ENCODE peak calls at places on chromosomes 16 and 17, in five cellular contexts. W is mucosa of descending colon, Z is aorta, V is OCI-LY7, R is HCT116. F is an unnamed sample. For H3K36me3, the result is how much of the 10 kb centered on the place peaks cover.

GRCh38 chr16:63841271-63841670 is 1280.6 kb downstream of the CDH11 start:
- DNase-seq in Z (no peak), W (no peak), R (no peak), V (no peak), F (no peak)

GRCh38 chr17:77690271-77691161 is 268.0 kb upstream of the TNRC6C start:
- DNase-seq in W (no peak), R (no peak), V (peak), Z (peak), F (no peak)

GRCh38 chr17:31052187-31052889 is 42.4 kb upstream of the NF1 start:
- DNase-seq in W (peak), V (no peak), R (peak), Z (peak), F (no peak)

GRCh38 chr16:85864965-85865364 is 34.0 kb upstream of the IRF8 start:
- DNase-seq in V (no peak), W (no peak), Z (no peak), R (no peak), F (no peak)

GRCh38 chr16:85505794-85506339 is 107.3 kb upstream of the GSE1 start:
- DNase-seq in V (no peak), W (no peak), Z (no peak), R (no peak), F (peak)

GRCh38 chr16:55047903-55048497 is 117.3 kb downstream of the IRX5 start:
- DNase-seq in W (no peak), V (no peak), R (no peak), Z (no peak), F (no peak)

GRCh38 chr16:4319454-4319853 is 3.6 kb downstream of the GLIS2 start:
- DNase-seq in V (peak), W (peak), Z (peak), R (no peak), F (peak)

GRCh38 chr17:45060382-45060823 is 714 bp upstream of the NMT1 start:
- DNase-seq in W (no peak), V (no peak), R (no peak), Z (no peak), F (no peak)

GRCh38 chr17:39969375-39969774 is 6.6 kb downstream of the GSDMA start:
- DNase-seq in R (no peak), W (no peak), Z (no peak), V (no peak), F (no peak)

GRCh38 chr16:87550510-87550961 is 51.8 kb upstream of the JPH3 start:
- DNase-seq in Z (peak), R (no peak), V (peak), W (peak), F (no peak)

GRCh38 chr17:43014946-43015519 is 7.2 kb downstream of the VAT1 start:
- DNase-seq in Z (peak), R (no peak), V (no peak), W (no peak), F (peak)

GRCh38 chr17:73224663-73225305 is 31.9 kb downstream of the COG1 start:
- DNase-seq in V (no peak), Z (no peak), W (no peak), R (no peak), F (no peak)

GRCh38 chr16:4744758-4745569 is 10.6 kb downstream of the DNAAF8 start:
- DNase-seq in Z (no peak), R (no peak), W (no peak), V (no peak), F (no peak)

GRCh38 chr17:75270966-75271232 is at the start of gene MIF4GD:
- DNase-seq in W (no peak), Z (no peak), R (no peak), V (no peak), F (no peak)

GRCh38 chr16:1929105-1929504 is 10.9 kb upstream of the HS3ST6 start:
- DNase-seq in V (peak), W (peak), R (no peak), Z (no peak), F (no peak)

GRCh38 chr17:40467281-40467867 is 24.1 kb downstream of the IGFBP4 start:
- DNase-seq in Z (no peak), R (no peak), W (no peak), V (no peak), F (no peak)

GRCh38 chr17:62678214-62678919 is 50.9 kb downstream of the MRC2 start:
- DNase-seq in Z (peak), V (no peak), R (no peak), W (no peak), F (no peak)

GRCh38 chr17:14297161-14297851 is 3.6 kb upstream of the HS3ST3B1 start:
- DNase-seq in Z (peak), V (no peak), R (no peak), W (peak), F (peak)

GRCh38 chr17:5584971-5585794 is 874 bp upstream of the NLRP1 start:
- DNase-seq in Z (no peak), V (no peak), W (no peak), R (no peak), F (no peak)

GRCh38 chr16:57994778-57995177 is 5.7 kb downstream of the ZNF319 start:
- DNase-seq in Z (peak), R (peak), V (peak), W (peak), F (no peak)

GRCh38 chr17:2909853-2910234 is 113.6 kb downstream of the RAP1GAP2 start:
- DNase-seq in W (no peak), R (no peak), Z (no peak), V (no peak), F (no peak)

GRCh38 chr16:62014534-62014933 is 21.7 kb downstream of the CDH8 start:
- DNase-seq in Z (no peak), R (no peak), W (no peak), V (no peak), F (no peak)

GRCh38 chr17:71472809-71473789 is 647.7 kb upstream of the SOX9 start:
- DNase-seq in W (peak), R (peak), V (peak), Z (no peak), F (no peak)

GRCh38 chr17:79917902-79918484 is 78.8 kb upstream of the CBX4 start:
- DNase-seq in R (no peak), W (no peak), V (no peak), Z (peak), F (no peak)

GRCh38 chr17:34254651-34255380 is at the start of gene CCL2:
- DNase-seq in R (no peak), W (peak), V (no peak), Z (peak), F (peak)

GRCh38 chr16:29664133-29664912 is 1.3 kb downstream of the SPN start:
- DNase-seq in R (no peak), Z (no peak), V (peak), W (peak), F (peak)

GRCh38 chr17:46053911-46054534 is 55.0 kb downstream of the STH start:
- DNase-seq in V (no peak), R (no peak), Z (no peak), W (no peak), F (no peak)

GRCh38 chr17:8894673-8895578 is 27.5 kb upstream of the PIK3R6 start:
- DNase-seq in W (peak), Z (peak), R (peak), V (peak), F (no peak)

GRCh38 chr16:81486555-81487061 is 42.0 kb downstream of the CMIP start:
- DNase-seq in W (no peak), Z (peak), V (no peak), R (no peak), F (peak)

GRCh38 chr16:22117666-22118065 is 25.3 kb downstream of the VWA3A start:
- DNase-seq in R (no peak), V (no peak), Z (no peak), W (no peak), F (no peak)

GRCh38 chr16:13909872-13910303 is 10.1 kb upstream of the ERCC4 start:
- DNase-seq in Z (peak), R (no peak), W (peak), V (no peak), F (no peak)

GRCh38 chr16:79601092-79601977 is 798 bp upstream of the MAF start:
- DNase-seq in Z (peak), V (no peak), R (no peak), W (peak), F (peak)

GRCh38 chr17:63019138-63019873 is 53.3 kb downstream of the TANC2 start:
- DNase-seq in R (peak), V (no peak), W (no peak), Z (no peak), F (no peak)

GRCh38 chr17:7225711-7226331 is 6.1 kb downstream of the ACADVL start:
- DNase-seq in W (no peak), R (no peak), Z (no peak), V (no peak), F (peak)

GRCh38 chr17:78661092-78661770 is 84.0 kb upstream of the DNAH17 start:
- DNase-seq in V (no peak), Z (no peak), R (no peak), W (no peak), F (no peak)

GRCh38 chr17:80105762-80106161 is 4.4 kb downstream of the GAA start:
- DNase-seq in W (no peak), R (no peak), V (no peak), Z (peak), F (peak)

GRCh38 chr17:17824780-17825614 is 11.8 kb downstream of the SREBF1 start:
- DNase-seq in V (no peak), R (no peak), Z (no peak), W (no peak), F (no peak)
- H3K36me3 ChIP-seq in V (under half), R (under half), Z (under half), W (under half), F (under half)

GRCh38 chr16:70267516-70267915 is 15.8 kb upstream of the EXOSC6 start:
- DNase-seq in W (peak), Z (no peak), V (peak), R (peak), F (no peak)
- H3K36me3 ChIP-seq in W (under half), Z (under half), V (half or more), R (under half), F (half or more)

DNA sequence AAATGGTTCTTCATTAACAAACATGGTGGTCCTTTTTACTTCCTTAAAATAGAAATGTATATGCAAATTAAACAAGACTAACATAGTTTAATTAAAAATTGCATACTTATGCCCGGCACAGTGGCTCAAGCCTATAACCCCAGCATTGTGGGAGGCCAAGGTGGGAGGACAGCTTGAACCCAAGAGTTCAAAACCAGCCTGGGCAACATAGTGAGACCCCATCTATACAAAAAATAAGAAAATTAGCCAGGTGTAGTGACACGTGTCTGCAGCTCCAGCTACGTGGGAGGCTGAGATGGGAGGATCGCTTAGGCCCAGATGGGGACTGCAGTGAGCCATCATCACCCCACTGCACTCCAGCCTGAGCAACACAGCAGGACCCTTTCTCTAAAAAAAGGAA is 18.4 kb downstream of the CDC27 start:
- DNase-seq in V (no peak), Z (no peak), W (no peak), R (no peak), F (no peak)
- H3K36me3 ChIP-seq in V (half or more), Z (under half), W (under half), R (under half), F (under half)

GRCh38 chr16:84059946-84060901 is 17.6 kb upstream of the SLC38A8 start:
- DNase-seq in R (no peak), V (no peak), W (no peak), Z (no peak), F (no peak)
- H3K36me3 ChIP-seq in R (half or more), V (half or more), W (under half), Z (under half), F (half or more)

GRCh38 chr16:28117168-28117565 is 53.7 kb upstream of the GSG1L start:
- DNase-seq in V (no peak), Z (no peak), R (no peak), W (peak), F (no peak)
- H3K36me3 ChIP-seq in V (half or more), Z (under half), R (under half), W (under half), F (under half)

GRCh38 chr17:56937688-56938087 is 23.2 kb downstream of the COIL start:
- DNase-seq in W (no peak), V (no peak), R (no peak), Z (no peak), F (no peak)
- H3K36me3 ChIP-seq in W (under half), V (half or more), R (under half), Z (under half), F (under half)

DNA sequence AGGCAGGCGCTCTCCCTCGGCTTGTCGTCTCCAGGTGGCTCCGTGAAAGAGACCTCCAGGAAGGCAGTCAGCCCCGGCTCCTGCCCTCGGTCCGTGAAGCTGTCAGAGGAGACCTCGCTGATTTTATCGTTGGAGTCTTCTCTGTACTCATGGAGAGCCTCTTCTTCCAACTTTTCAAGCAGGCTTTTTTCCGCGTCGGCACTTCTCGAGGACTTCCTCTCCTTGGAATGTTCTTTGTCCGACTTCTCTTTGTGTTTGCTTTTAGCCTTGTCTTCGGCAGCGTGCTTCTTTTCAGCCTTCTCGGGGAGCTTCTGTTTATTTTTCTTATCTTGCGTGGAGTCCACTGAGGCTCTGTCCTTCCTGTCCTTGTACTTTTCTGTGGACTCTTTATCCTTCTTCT is 65.0 kb downstream of the ZNF778 start:
- DNase-seq in R (no peak), W (no peak), V (no peak), Z (no peak), F (no peak)
- H3K36me3 ChIP-seq in R (half or more), W (under half), V (half or more), Z (under half), F (under half)

GRCh38 chr16:66562409-66562808 is 3.8 kb upstream of the CMTM1 start:
- DNase-seq in W (no peak), Z (no peak), V (no peak), R (no peak), F (no peak)
- H3K36me3 ChIP-seq in W (under half), Z (under half), V (half or more), R (under half), F (under half)

DNA sequence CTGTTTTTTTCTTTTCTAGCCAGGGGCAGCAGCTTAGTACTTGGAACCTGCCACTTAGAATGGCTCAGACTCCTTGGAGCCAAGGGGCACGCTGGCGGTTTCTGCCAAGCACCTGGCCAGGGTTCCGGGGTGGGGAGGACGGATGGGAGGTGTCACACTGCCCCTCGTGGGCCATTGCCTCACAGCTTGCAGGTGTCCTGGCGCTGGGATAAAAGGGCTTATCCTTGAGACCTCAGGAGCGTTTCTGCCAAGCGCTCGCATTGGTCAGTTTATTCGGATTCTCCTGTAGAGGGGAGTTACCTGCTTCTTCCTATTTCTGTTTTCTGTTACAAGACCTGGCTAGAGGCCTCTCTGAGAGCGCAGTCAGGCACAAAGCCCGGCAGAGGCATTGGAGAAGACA is 234.6 kb downstream of the MSI2 start:
- DNase-seq in R (no peak), W (no peak), V (no peak), Z (no peak), F (no peak)
- H3K36me3 ChIP-seq in R (under half), W (under half), V (under half), Z (under half), F (under half)